ENCODE peak calls at places on chromosomes 6 and 20, in six cellular contexts. One of them, this sample, is unnamed.

GRCh38 chr6:7235712-7236311 is 77.2 kb downstream of the SSR1 start:
- DNase-seq in A549: no peak
- DNase-seq in RCC 7860: no peak
- DNase-seq in mesenteric fat pad: no peak
- DNase-seq in MM.1S: no peak
- DNase-seq in Right ventricle myocardium superior: no peak
- DNase-seq in this sample: no peak

GRCh38 chr6:142455957-142456589 is 154.3 kb downstream of the ADGRG6 start:
- DNase-seq in MM.1S: no peak
- DNase-seq in mesenteric fat pad: no peak
- DNase-seq in Right ventricle myocardium superior: no peak
- DNase-seq in RCC 7860: no peak
- DNase-seq in A549: no peak
- DNase-seq in this sample: no peak

GRCh38 chr20:60491261-60491660 is 533.0 kb downstream of the CDH26 start:
- DNase-seq in MM.1S: no peak
- DNase-seq in RCC 7860: no peak
- DNase-seq in Right ventricle myocardium superior: no peak
- DNase-seq in A549: no peak
- DNase-seq in mesenteric fat pad: no peak
- DNase-seq in this sample: no peak

GRCh38 chr6:3732345-3733141 is 19.0 kb downstream of the PXDC1 start:
- DNase-seq in RCC 7860: peak
- DNase-seq in mesenteric fat pad: no peak
- DNase-seq in A549: peak
- DNase-seq in MM.1S: peak
- DNase-seq in Right ventricle myocardium superior: peak
- DNase-seq in this sample: peak

GRCh38 chr6:164078551-164079274 is 664.2 kb downstream of the QKI start:
- DNase-seq in RCC 7860: no peak
- DNase-seq in MM.1S: no peak
- DNase-seq in mesenteric fat pad: no peak
- DNase-seq in Right ventricle myocardium superior: no peak
- DNase-seq in A549: no peak
- DNase-seq in this sample: no peak

GRCh38 chr6:43997342-43997677 is 129.9 kb downstream of the MRPL14 start:
- DNase-seq in Right ventricle myocardium superior: peak
- DNase-seq in MM.1S: no peak
- DNase-seq in RCC 7860: no peak
- DNase-seq in mesenteric fat pad: peak
- DNase-seq in A549: no peak
- DNase-seq in this sample: no peak

GRCh38 chr6:144141470-144141869 is 8.8 kb upstream of the STX11 start:
- DNase-seq in mesenteric fat pad: no peak
- DNase-seq in RCC 7860: no peak
- DNase-seq in MM.1S: no peak
- DNase-seq in A549: no peak
- DNase-seq in Right ventricle myocardium superior: no peak
- DNase-seq in this sample: no peak

GRCh38 chr20:36861875-36862801 is 13.8 kb upstream of the TLDC2 start:
- DNase-seq in A549: peak
- DNase-seq in RCC 7860: peak
- DNase-seq in mesenteric fat pad: no peak
- DNase-seq in Right ventricle myocardium superior: peak
- DNase-seq in MM.1S: no peak
- DNase-seq in this sample: no peak

GRCh38 chr6:44672086-44672485 is 284.6 kb downstream of the CDC5L start:
- DNase-seq in A549: no peak
- DNase-seq in MM.1S: no peak
- DNase-seq in mesenteric fat pad: no peak
- DNase-seq in RCC 7860: no peak
- DNase-seq in Right ventricle myocardium superior: no peak
- DNase-seq in this sample: no peak

GRCh38 chr20:31712112-31712553 is 10.5 kb downstream of the BCL2L1 start:
- DNase-seq in Right ventricle myocardium superior: no peak
- DNase-seq in RCC 7860: peak
- DNase-seq in MM.1S: peak
- DNase-seq in A549: no peak
- DNase-seq in mesenteric fat pad: no peak
- DNase-seq in this sample: no peak